ENCODE peak calls at places on chromosome X, in nine cellular contexts. Q is RCC 7860; O is GM12892; N is AG09319; P is K562; M is lung microvascular endothelial cell; J is CD4-positive, alpha-beta T cell; G is RWPE1; W is hypothalamus. D is an unnamed sample.

GRCh38 chrX:114584434-114584943 is 603 bp downstream of the HTR2C start:
- DNase-seq in W (no peak), O (no peak), Q (no peak), P (no peak), J (no peak), G (no peak), M (no peak), N (no peak), D (no peak)

GRCh38 chrX:95346854-95347253 is 1337.8 kb upstream of the DIAPH2 start:
- DNase-seq in G (no peak), M (peak), P (no peak), W (no peak), J (no peak), O (no peak), N (no peak), Q (no peak), D (no peak)

GRCh38 chrX:11789809-11790208 is 31.8 kb downstream of the MSL3 start:
- DNase-seq in Q (no peak), N (no peak), P (no peak), M (no peak), J (no peak), W (no peak), G (no peak), O (no peak), D (no peak)

GRCh38 chrX:105302246-105302645 is 81.8 kb upstream of the TEX13A start:
- DNase-seq in J (no peak), Q (no peak), G (no peak), P (no peak), O (no peak), N (no peak), W (no peak), M (no peak), D (no peak)

GRCh38 chrX:6810796-6811195 is 275.9 kb upstream of the VCX3A start:
- DNase-seq in J (no peak), P (no peak), W (no peak), N (no peak), Q (no peak), G (no peak), M (no peak), O (no peak), D (no peak)

GRCh38 chrX:102835504-102836146 is 101.4 kb upstream of the RAB40AL start:
- DNase-seq in Q (no peak), J (no peak), G (no peak), W (no peak), M (peak), N (no peak), O (no peak), P (peak), D (no peak)

GRCh38 chrX:18348047-18348446 is 6.4 kb downstream of the SCML2 start:
- DNase-seq in G (no peak), N (no peak), P (no peak), W (no peak), M (no peak), J (no peak), O (no peak), Q (no peak), D (no peak)

GRCh38 chrX:135346975-135347374 is 37.7 kb downstream of the ETDC start:
- DNase-seq in N (no peak), O (no peak), W (no peak), Q (no peak), M (no peak), J (no peak), G (no peak), P (peak), D (no peak)

GRCh38 chrX:18725316-18725943 is 18.0 kb downstream of the PPEF1 start:
- DNase-seq in G (no peak), M (peak), Q (no peak), J (no peak), P (no peak), N (no peak), O (no peak), W (no peak), D (no peak)

GRCh38 chrX:141632124-141632523 is 42.6 kb downstream of the SPANXA2 start:
- DNase-seq in O (no peak), M (no peak), J (no peak), N (no peak), W (no peak), P (no peak), Q (no peak), G (peak), D (no peak)

D was measured in NCI-H2029 treated with DMSO at 0.1 percent for 48 hours.